ENCODE peak calls at places on chromosomes 7 and 10, in six cellular contexts. K is effector CD4-positive, alpha-beta T cell; P is GM13976; B is EL; H is GM04503; V is transverse colon. Z is an unnamed sample.

GRCh38 chr7:27182861-27183681 is 2.0 kb downstream of the HOXA11 start:
- DNase-seq in V (peak; percentile 20), P (no peak), B (peak; percentile 39), K (no peak), H (no peak), Z (no peak)

GRCh38 chr7:117119192-117119924 is 166.1 kb downstream of the ST7 start:
- DNase-seq in V (peak; percentile 81), K (peak; percentile 71), P (no peak), H (no peak), B (peak; percentile 79), Z (peak; percentile 35)

GRCh38 chr10:110355181-110355831 is 50.6 kb upstream of the SMNDC1 start:
- DNase-seq in K (no peak), H (no peak), B (no peak), P (peak; percentile 74), V (peak; percentile 33), Z (peak; percentile 73)

GRCh38 chr7:93578762-93579161 is 4.2 kb upstream of the CALCR start:
- DNase-seq in P (no peak), H (no peak), B (no peak), V (no peak), K (no peak), Z (no peak)

GRCh38 chr10:88460601-88461000 is 122.5 kb downstream of the RNLS start:
- DNase-seq in P (no peak), B (no peak), K (no peak), V (no peak), H (no peak), Z (no peak)

GRCh38 chr7:16594061-16594460 is 51.5 kb downstream of the ANKMY2 start:
- DNase-seq in V (no peak), P (no peak), K (no peak), H (no peak), B (peak; percentile 14), Z (no peak)

GRCh38 chr7:50739744-50740455 is 42.8 kb downstream of the GRB10 start:
- DNase-seq in P (no peak), V (no peak), K (peak; percentile 27), B (no peak), H (peak; percentile 20), Z (no peak)

GRCh38 chr10:91617073-91617580 is 15.7 kb downstream of the PPP1R3C start:
- DNase-seq in V (no peak), H (no peak), P (no peak), B (peak; percentile 90), K (no peak), Z (no peak)

GRCh38 chr10:125006188-125006680 is 64.3 kb downstream of the ZRANB1 start:
- DNase-seq in K (no peak), V (peak; percentile 6), P (no peak), B (no peak), H (no peak), Z (no peak)

GRCh38 chr10:131980757-131981428 is 830 bp downstream of the BNIP3 start:
- DNase-seq in P (no peak), K (no peak), V (no peak), H (no peak), B (peak; percentile 30), Z (peak; percentile 59)

GRCh38 chr7:920351-921070 is 34.0 kb downstream of the ADAP1 start:
- DNase-seq in P (no peak), B (no peak), H (no peak), V (peak; percentile 72), K (peak; percentile 1), Z (no peak)

GRCh38 chr7:115475206-115475605 is 553.3 kb downstream of the MDFIC start:
- DNase-seq in K (no peak), H (no peak), B (no peak), V (no peak), P (no peak), Z (no peak)

GRCh38 chr7:20104696-20105095 is 112.5 kb downstream of the MACC1 start:
- DNase-seq in K (no peak), B (no peak), H (no peak), P (no peak), V (no peak), Z (no peak)

GRCh38 chr10:24574578-24575155 is 149.0 kb downstream of the ARHGAP21 start:
- DNase-seq in H (no peak), P (no peak), V (no peak), B (no peak), K (no peak), Z (no peak)

GRCh38 chr10:10394933-10395658 is 622.6 kb upstream of the CELF2 start:
- DNase-seq in B (peak; percentile 1), V (no peak), H (no peak), K (no peak), P (no peak), Z (no peak)

GRCh38 chr7:26618458-26618857 is 245.9 kb downstream of the SKAP2 start:
- DNase-seq in P (no peak), B (no peak), K (no peak), H (no peak), V (no peak), Z (no peak)

GRCh38 chr7:879093-879492 is 2.7 kb downstream of the GET4 start:
- DNase-seq in H (no peak), B (no peak), P (no peak), V (no peak), K (no peak), Z (no peak)

GRCh38 chr10:124423813-124424212 is 5.1 kb upstream of the OAT start:
- DNase-seq in B (no peak), K (no peak), V (no peak), P (no peak), H (no peak), Z (no peak)

GRCh38 chr7:106644999-106645398 is 16.0 kb downstream of the CCDC71L start:
- DNase-seq in H (no peak), K (no peak), V (no peak), P (no peak), B (no peak), Z (no peak)

GRCh38 chr7:20219446-20220292 is 2.5 kb upstream of the MACC1 start:
- DNase-seq in B (peak; percentile 84), H (no peak), P (no peak), K (no peak), V (peak; percentile 90), Z (peak; percentile 61)

GRCh38 chr10:120841522-120842189 is 9.5 kb upstream of the WDR11 start:
- DNase-seq in H (no peak), V (no peak), P (no peak), B (no peak), K (no peak), Z (no peak)

GRCh38 chr7:32163141-32163806 is 93.1 kb upstream of the PDE1C start:
- DNase-seq in B (peak; percentile 98), H (peak; percentile 93), P (no peak), V (peak; percentile 26), K (no peak), Z (no peak)

GRCh38 chr10:74825033-74825370 is 1.4 kb upstream of the KAT6B start:
- DNase-seq in H (no peak), B (no peak), V (peak; percentile 54), P (peak; percentile 72), K (peak; percentile 42), Z (no peak)

GRCh38 chr10:132709471-132709951 is 76.4 kb downstream of the NKX6-2 start:
- DNase-seq in P (no peak), K (no peak), B (no peak), V (no peak), H (no peak), Z (no peak)

GRCh38 chr7:140397784-140398750 is at the start of gene SLC37A3:
- DNase-seq in V (peak; percentile 92), P (peak; percentile 97), B (peak; percentile 75), H (peak; percentile 39), K (peak; percentile 85), Z (peak; percentile 94)

GRCh38 chr7:84939442-84939841 is 247.4 kb downstream of the SEMA3D start:
- DNase-seq in V (no peak), K (no peak), P (no peak), H (no peak), B (no peak), Z (no peak)

Z was measured in GM20000.